ENCODE peak calls at places on chromosomes 13 and 19, in ten cellular contexts. S is nephron progenitor cell, I is HFF-Myc, B is astrocyte, P is AG04449, D is AG09319, H is epithelial cell of esophagus, Q is HFFc6, M is omental fat pad, N is neural crest cell. A is an unnamed sample.

GRCh38 chr13:101875717-101876393 is 423.4 kb downstream of the ITGBL1 start:
- DNase-seq in S (no peak), I (no peak), B (peak; percentile 88), P (no peak), D (peak; percentile 86), H (peak; percentile 58), Q (peak; percentile 20), M (no peak), N (no peak), A (peak; percentile 55)

GRCh38 chr13:32370805-32371204 is 55.5 kb downstream of the BRCA2 start:
- DNase-seq in S (no peak), I (no peak), B (no peak), P (no peak), D (no peak), H (no peak), Q (no peak), M (no peak), N (no peak), A (no peak)

GRCh38 chr13:111337206-111337605 is 16.8 kb downstream of the TEX29 start:
- DNase-seq in S (no peak), I (peak; percentile 97), B (peak; percentile 85), P (peak; percentile 50), D (peak; percentile 73), H (peak; percentile 40), Q (peak; percentile 78), M (no peak), N (no peak), A (peak; percentile 96)

GRCh38 chr13:95246292-95247082 is 54.8 kb downstream of the ABCC4 start:
- DNase-seq in S (no peak), I (no peak), B (no peak), P (no peak), D (no peak), H (peak; percentile 46), Q (no peak), M (no peak), N (no peak), A (no peak)

GRCh38 chr19:40241809-40242384 is 15.4 kb upstream of the CCNP start:
- DNase-seq in S (no peak), I (no peak), B (peak; percentile 70), P (no peak), D (no peak), H (no peak), Q (no peak), M (no peak), N (no peak), A (no peak)

GRCh38 chr19:38544569-38545315 is 73.0 kb downstream of the MAP4K1 start:
- DNase-seq in S (no peak), I (no peak), B (no peak), P (peak; percentile 7), D (peak; percentile 22), H (no peak), Q (peak; percentile 9), M (no peak), N (no peak), A (peak; percentile 5)

GRCh38 chr13:43058318-43058674 is 34.9 kb downstream of the DNAJC15 start:
- DNase-seq in S (no peak), I (peak; percentile 79), B (peak; percentile 59), P (peak; percentile 56), D (peak; percentile 53), H (peak; percentile 96), Q (peak; percentile 95), M (no peak), N (no peak), A (peak; percentile 62)

GRCh38 chr13:27622102-27622820 is 569 bp downstream of the POLR1D start:
- DNase-seq in S (no peak), I (no peak), B (peak; percentile 18), P (no peak), D (no peak), H (no peak), Q (peak; percentile 45), M (no peak), N (no peak), A (peak; percentile 13)

GRCh38 chr19:34744896-34745690 is 11.1 kb downstream of the ZNF181 start:
- DNase-seq in S (no peak), I (no peak), B (no peak), P (no peak), D (no peak), H (no peak), Q (no peak), M (no peak), N (no peak), A (no peak)

GRCh38 chr13:34913040-34913439 is 29.0 kb upstream of the NBEA start:
- DNase-seq in S (peak; percentile 53), I (no peak), B (no peak), P (no peak), D (no peak), H (peak; percentile 41), Q (peak; percentile 3), M (no peak), N (no peak), A (no peak)

DNA sequence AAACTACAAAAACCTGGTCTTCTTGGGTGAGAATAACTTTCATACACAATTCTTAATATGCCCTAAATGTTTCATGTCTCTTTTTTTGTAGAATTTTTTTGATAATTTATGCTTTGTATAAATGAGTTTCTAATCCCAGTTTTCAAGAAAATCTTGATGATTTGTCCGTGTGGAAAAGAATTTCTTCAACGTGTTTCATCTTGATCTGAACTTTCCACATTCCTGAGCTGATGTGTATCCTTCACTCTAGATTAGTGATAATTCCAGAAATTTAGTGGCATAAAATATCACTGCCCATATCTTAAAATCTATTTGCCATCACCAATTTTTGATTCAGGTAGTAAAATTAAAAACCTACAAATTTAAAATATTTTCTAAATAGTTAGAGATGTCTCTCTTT is 24.6 kb downstream of the ZNF431 start:
- DNase-seq in S (no peak), I (no peak), B (no peak), P (no peak), D (no peak), H (peak; percentile 61), Q (no peak), M (no peak), N (no peak), A (no peak)
- TF ChIP-seq CTCF in S (no peak), I (no peak), B (no peak), P (no peak), D (no peak), H (no peak), Q (no peak), M (no peak), N (no peak), A (no peak)

DNA sequence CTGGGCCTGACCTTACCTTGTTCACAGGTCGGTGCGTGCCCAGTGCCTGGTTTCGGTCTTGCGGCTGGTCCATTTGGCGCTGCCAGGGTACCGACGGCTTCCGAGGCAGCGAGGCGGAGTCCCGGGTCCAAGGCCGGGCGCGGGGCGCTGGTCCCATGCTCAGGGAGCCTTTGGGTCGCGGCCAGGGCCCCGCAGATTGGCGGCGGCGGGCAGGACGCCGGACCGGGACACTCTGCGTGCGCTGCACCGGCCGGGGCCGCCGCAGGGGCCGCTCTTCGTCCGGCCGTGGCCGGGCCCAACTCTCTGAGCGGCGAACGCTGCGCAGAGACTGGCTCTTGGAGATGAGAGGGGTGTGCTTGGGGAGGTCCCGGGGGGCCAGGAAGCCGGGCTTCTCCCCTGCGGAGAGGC is 3.3 kb upstream of the WIZ start:
- DNase-seq in S (peak; percentile 32), I (no peak), B (no peak), P (no peak), D (no peak), H (no peak), Q (no peak), M (no peak), N (no peak), A (no peak)
- TF ChIP-seq CTCF in S (no peak), I (no peak), B (no peak), P (peak; percentile 14), D (peak; percentile 13), H (no peak), Q (peak; percentile 38), M (no peak), N (peak; percentile 29), A (peak; percentile 36)

GRCh38 chr19:1221141-1221903 is 15.7 kb downstream of the STK11 start:
- DNase-seq in S (peak; percentile 67), I (no peak), B (no peak), P (no peak), D (no peak), H (no peak), Q (peak; percentile 42), M (no peak), N (peak; percentile 61), A (peak; percentile 54)

GRCh38 chr19:1223018-1223855 is 14.6 kb downstream of the CBARP start:
- DNase-seq in S (peak; percentile 61), I (no peak), B (no peak), P (no peak), D (no peak), H (peak; percentile 56), Q (no peak), M (no peak), N (no peak), A (peak; percentile 42)

GRCh38 chr19:1221904-1222255 is 15.9 kb downstream of the CBARP start:
- DNase-seq in S (no peak), I (no peak), B (no peak), P (no peak), D (no peak), H (no peak), Q (no peak), M (no peak), N (no peak), A (no peak)

GRCh38 chr19:1224047-1224825 is 13.6 kb downstream of the CBARP start:
- DNase-seq in S (no peak), I (no peak), B (no peak), P (no peak), D (no peak), H (no peak), Q (no peak), M (no peak), N (no peak), A (no peak)

GRCh38 chr19:1222394-1222793 is 15.4 kb downstream of the CBARP start:
- DNase-seq in S (no peak), I (no peak), B (no peak), P (no peak), D (no peak), H (no peak), Q (no peak), M (no peak), N (no peak), A (no peak)
- TF ChIP-seq CTCF in S (no peak), I (no peak), B (no peak), P (no peak), D (no peak), H (no peak), Q (no peak), M (no peak), N (no peak), A (peak; percentile 12)

GRCh38 chr13:80413611-80414010 is 72.7 kb upstream of the SPRY2 start:
- DNase-seq in S (no peak), I (no peak), B (no peak), P (no peak), D (no peak), H (no peak), Q (no peak), M (no peak), N (no peak), A (no peak)

GRCh38 chr13:80408270-80408669 is 67.3 kb upstream of the SPRY2 start:
- DNase-seq in S (no peak), I (no peak), B (no peak), P (no peak), D (no peak), H (no peak), Q (no peak), M (no peak), N (no peak), A (no peak)
- TF ChIP-seq CTCF in S (no peak), I (no peak), B (no peak), P (no peak), D (no peak), H (no peak), Q (peak; percentile 44), M (no peak), N (no peak), A (no peak)